ENCODE peak calls at places on chromosomes 2 and 18, in six cellular contexts. One of them, this sample, is unnamed.

GRCh38 chr2:223855426-223855825 is 18.0 kb upstream of the AP1S3 start:
- DNase-seq in heart left ventricle: no peak
- DNase-seq in colonic mucosa: no peak
- DNase-seq in neuronal stem cell: no peak
- DNase-seq in T follicular helper cell: no peak
- DNase-seq in right atrium auricular region: no peak
- DNase-seq in this sample: no peak

GRCh38 chr18:28079883-28080282 is 97.0 kb downstream of the CDH2 start:
- DNase-seq in colonic mucosa: no peak
- DNase-seq in heart left ventricle: no peak
- DNase-seq in right atrium auricular region: no peak
- DNase-seq in T follicular helper cell: no peak
- DNase-seq in neuronal stem cell: no peak
- DNase-seq in this sample: no peak

GRCh38 chr2:130829020-130829419 is 7.7 kb upstream of the ARHGEF4 start:
- DNase-seq in colonic mucosa: no peak
- DNase-seq in heart left ventricle: no peak
- DNase-seq in T follicular helper cell: no peak
- DNase-seq in right atrium auricular region: no peak
- DNase-seq in neuronal stem cell: no peak
- DNase-seq in this sample: no peak

GRCh38 chr18:22552899-22553460 is 135.3 kb upstream of the CTAGE1 start:
- DNase-seq in T follicular helper cell: no peak
- DNase-seq in right atrium auricular region: no peak
- DNase-seq in neuronal stem cell: no peak
- DNase-seq in colonic mucosa: no peak
- DNase-seq in heart left ventricle: no peak
- DNase-seq in this sample: no peak

GRCh38 chr2:128442891-128443302 is 124.2 kb upstream of the HS6ST1 start:
- DNase-seq in T follicular helper cell: no peak
- DNase-seq in colonic mucosa: peak; percentile 21
- DNase-seq in heart left ventricle: no peak
- DNase-seq in neuronal stem cell: no peak
- DNase-seq in right atrium auricular region: peak; percentile 57
- DNase-seq in this sample: no peak

GRCh38 chr2:9110346-9110884 is 96.2 kb upstream of the ASAP2 start:
- DNase-seq in colonic mucosa: no peak
- DNase-seq in neuronal stem cell: peak; percentile 9
- DNase-seq in heart left ventricle: no peak
- DNase-seq in T follicular helper cell: no peak
- DNase-seq in right atrium auricular region: no peak
- DNase-seq in this sample: no peak

GRCh38 chr2:174535757-174536703 is 49.2 kb upstream of the GPR155 start:
- DNase-seq in neuronal stem cell: no peak
- DNase-seq in right atrium auricular region: no peak
- DNase-seq in heart left ventricle: no peak
- DNase-seq in T follicular helper cell: no peak
- DNase-seq in colonic mucosa: no peak
- DNase-seq in this sample: no peak

GRCh38 chr2:124186801-124187200 is 161.7 kb downstream of the CNTNAP5 start:
- DNase-seq in heart left ventricle: no peak
- DNase-seq in right atrium auricular region: no peak
- DNase-seq in neuronal stem cell: no peak
- DNase-seq in T follicular helper cell: no peak
- DNase-seq in colonic mucosa: no peak
- DNase-seq in this sample: no peak

GRCh38 chr18:23588836-23589560 is 2.7 kb upstream of the NPC1 start:
- DNase-seq in colonic mucosa: no peak
- DNase-seq in T follicular helper cell: no peak
- DNase-seq in heart left ventricle: no peak
- DNase-seq in right atrium auricular region: no peak
- DNase-seq in neuronal stem cell: no peak
- DNase-seq in this sample: no peak

GRCh38 chr18:59402432-59403090 is 43.5 kb upstream of the LMAN1 start:
- DNase-seq in colonic mucosa: peak; percentile 65
- DNase-seq in right atrium auricular region: no peak
- DNase-seq in heart left ventricle: peak; percentile 54
- DNase-seq in neuronal stem cell: peak; percentile 90
- DNase-seq in T follicular helper cell: peak; percentile 52
- DNase-seq in this sample: peak; percentile 46

GRCh38 chr18:46704816-46705215 is 47.8 kb upstream of the LOXHD1 start:
- DNase-seq in colonic mucosa: no peak
- DNase-seq in T follicular helper cell: no peak
- DNase-seq in neuronal stem cell: no peak
- DNase-seq in heart left ventricle: no peak
- DNase-seq in right atrium auricular region: no peak
- DNase-seq in this sample: no peak

GRCh38 chr2:171878481-171878993 is 15.5 kb downstream of the SLC25A12 start:
- DNase-seq in neuronal stem cell: no peak
- DNase-seq in right atrium auricular region: peak; percentile 66
- DNase-seq in heart left ventricle: no peak
- DNase-seq in T follicular helper cell: no peak
- DNase-seq in colonic mucosa: no peak
- DNase-seq in this sample: no peak

GRCh38 chr18:35710581-35710980 is 129.0 kb downstream of the GALNT1 start:
- DNase-seq in heart left ventricle: no peak
- DNase-seq in colonic mucosa: no peak
- DNase-seq in T follicular helper cell: no peak
- DNase-seq in right atrium auricular region: no peak
- DNase-seq in neuronal stem cell: no peak
- DNase-seq in this sample: no peak

GRCh38 chr2:134395779-134396178 is 141.9 kb downstream of the MGAT5 start:
- DNase-seq in heart left ventricle: no peak
- DNase-seq in T follicular helper cell: no peak
- DNase-seq in neuronal stem cell: no peak
- DNase-seq in colonic mucosa: no peak
- DNase-seq in right atrium auricular region: no peak
- DNase-seq in this sample: no peak

GRCh38 chr18:24786027-24786426 is 325.6 kb downstream of the HRH4 start:
- DNase-seq in neuronal stem cell: no peak
- DNase-seq in colonic mucosa: no peak
- DNase-seq in right atrium auricular region: no peak
- DNase-seq in T follicular helper cell: no peak
- DNase-seq in heart left ventricle: no peak
- DNase-seq in this sample: no peak

GRCh38 chr2:3073196-3073595 is 304.4 kb downstream of the EIPR1 start:
- DNase-seq in neuronal stem cell: no peak
- DNase-seq in colonic mucosa: no peak
- DNase-seq in heart left ventricle: no peak
- DNase-seq in right atrium auricular region: no peak
- DNase-seq in T follicular helper cell: no peak
- DNase-seq in this sample: no peak

GRCh38 chr2:145277922-145278321 is 758.0 kb upstream of the ZEB2 start:
- DNase-seq in heart left ventricle: no peak
- DNase-seq in neuronal stem cell: no peak
- DNase-seq in right atrium auricular region: no peak
- DNase-seq in colonic mucosa: no peak
- DNase-seq in T follicular helper cell: no peak
- DNase-seq in this sample: no peak